ENCODE peak calls at places on chromosome 14, in five cellular contexts. One of them, this sample, is unnamed.
A peak's percentile ranks its signal among the peaks of the same experiment; 100 is the strongest.

GRCh38 chr14:100605706-100606686 is 18.8 kb upstream of the BEGAIN start:
- DNase-seq in transverse colon: no peak
- DNase-seq in HCT116: no peak
- DNase-seq in body of pancreas: peak; percentile 2
- DNase-seq in astrocyte of the spinal cord: no peak
- DNase-seq in this sample: no peak

GRCh38 chr14:24337824-24338175 is 2.0 kb downstream of the RIPK3 start:
- DNase-seq in transverse colon: no peak
- DNase-seq in HCT116: no peak
- DNase-seq in body of pancreas: no peak
- DNase-seq in astrocyte of the spinal cord: no peak
- DNase-seq in this sample: no peak

GRCh38 chr14:35292770-35293561 is 784 bp downstream of the PSMA6 start:
- DNase-seq in transverse colon: no peak
- DNase-seq in HCT116: no peak
- DNase-seq in body of pancreas: no peak
- DNase-seq in astrocyte of the spinal cord: peak; percentile 30
- DNase-seq in this sample: no peak

GRCh38 chr14:23209651-23210423 is 26.4 kb upstream of the SLC7A8 start:
- DNase-seq in transverse colon: no peak
- DNase-seq in HCT116: no peak
- DNase-seq in body of pancreas: no peak
- DNase-seq in astrocyte of the spinal cord: no peak
- DNase-seq in this sample: no peak

GRCh38 chr14:40796168-40796567 is 810.5 kb upstream of the LRFN5 start:
- DNase-seq in transverse colon: no peak
- DNase-seq in HCT116: no peak
- DNase-seq in body of pancreas: no peak
- DNase-seq in astrocyte of the spinal cord: no peak
- DNase-seq in this sample: no peak

GRCh38 chr14:22567437-22567836 is 21.6 kb downstream of the DAD1 start:
- DNase-seq in transverse colon: no peak
- DNase-seq in HCT116: no peak
- DNase-seq in body of pancreas: no peak
- DNase-seq in astrocyte of the spinal cord: no peak
- DNase-seq in this sample: no peak

GRCh38 chr14:99619873-99620834 is 16.1 kb upstream of the CCDC85C start:
- DNase-seq in transverse colon: no peak
- DNase-seq in HCT116: no peak
- DNase-seq in body of pancreas: no peak
- DNase-seq in astrocyte of the spinal cord: peak; percentile 32
- DNase-seq in this sample: no peak

GRCh38 chr14:99359906-99360305 is 87.9 kb upstream of the BCL11B start:
- DNase-seq in transverse colon: no peak
- DNase-seq in HCT116: no peak
- DNase-seq in body of pancreas: no peak
- DNase-seq in astrocyte of the spinal cord: no peak
- DNase-seq in this sample: no peak

GRCh38 chr14:64685364-64686130 is 18.7 kb upstream of the PLEKHG3 start:
- DNase-seq in transverse colon: no peak
- DNase-seq in HCT116: no peak
- DNase-seq in body of pancreas: no peak
- DNase-seq in astrocyte of the spinal cord: no peak
- DNase-seq in this sample: no peak

GRCh38 chr14:51682411-51682810 is 30.7 kb downstream of the FRMD6 start:
- DNase-seq in transverse colon: no peak
- DNase-seq in HCT116: no peak
- DNase-seq in body of pancreas: no peak
- DNase-seq in astrocyte of the spinal cord: no peak
- DNase-seq in this sample: no peak

GRCh38 chr14:101064718-101065117 is 161.2 kb upstream of the RTL1 start:
- DNase-seq in transverse colon: no peak
- DNase-seq in HCT116: no peak
- DNase-seq in body of pancreas: no peak
- DNase-seq in astrocyte of the spinal cord: no peak
- DNase-seq in this sample: no peak

GRCh38 chr14:89227490-89227834 is 189.6 kb downstream of the FOXN3 start:
- DNase-seq in transverse colon: no peak
- DNase-seq in HCT116: no peak
- DNase-seq in body of pancreas: no peak
- DNase-seq in astrocyte of the spinal cord: peak; percentile 47
- DNase-seq in this sample: no peak

GRCh38 chr14:101124860-101125259 is 221.3 kb upstream of the RTL1 start:
- DNase-seq in transverse colon: no peak
- DNase-seq in HCT116: no peak
- DNase-seq in body of pancreas: no peak
- DNase-seq in astrocyte of the spinal cord: no peak
- DNase-seq in this sample: no peak

GRCh38 chr14:101587403-101587998 is 26.2 kb downstream of the DIO3 start:
- DNase-seq in transverse colon: no peak
- DNase-seq in HCT116: no peak
- DNase-seq in body of pancreas: no peak
- DNase-seq in astrocyte of the spinal cord: no peak
- DNase-seq in this sample: peak; percentile 48

GRCh38 chr14:52033131-52033642 is 35.7 kb downstream of the NID2 start:
- DNase-seq in transverse colon: no peak
- DNase-seq in HCT116: no peak
- DNase-seq in body of pancreas: peak; percentile 25
- DNase-seq in astrocyte of the spinal cord: peak; percentile 62
- DNase-seq in this sample: no peak

GRCh38 chr14:86934196-86934595 is 1058.8 kb downstream of the GALC start:
- DNase-seq in transverse colon: no peak
- DNase-seq in HCT116: no peak
- DNase-seq in body of pancreas: no peak
- DNase-seq in astrocyte of the spinal cord: no peak
- DNase-seq in this sample: no peak

GRCh38 chr14:100530270-100531072 is 56.7 kb downstream of the BEGAIN start:
- DNase-seq in transverse colon: no peak
- DNase-seq in HCT116: no peak
- DNase-seq in body of pancreas: no peak
- DNase-seq in astrocyte of the spinal cord: no peak
- DNase-seq in this sample: no peak

GRCh38 chr14:85867450-85867849 is 337.5 kb downstream of the FLRT2 start:
- DNase-seq in transverse colon: no peak
- DNase-seq in HCT116: no peak
- DNase-seq in body of pancreas: no peak
- DNase-seq in astrocyte of the spinal cord: no peak
- DNase-seq in this sample: no peak

GRCh38 chr14:28361486-28361885 is 405.1 kb upstream of the FOXG1 start:
- DNase-seq in transverse colon: no peak
- DNase-seq in HCT116: no peak
- DNase-seq in body of pancreas: no peak
- DNase-seq in astrocyte of the spinal cord: no peak
- DNase-seq in this sample: no peak

GRCh38 chr14:45728448-45729225 is 475.6 kb upstream of the MIS18BP1 start:
- DNase-seq in transverse colon: no peak
- DNase-seq in HCT116: no peak
- DNase-seq in body of pancreas: no peak
- DNase-seq in astrocyte of the spinal cord: no peak
- DNase-seq in this sample: no peak

GRCh38 chr14:68458840-68459469 is 333.9 kb downstream of the ZFP36L1 start:
- DNase-seq in transverse colon: peak; percentile 49
- DNase-seq in HCT116: no peak
- DNase-seq in body of pancreas: peak; percentile 68
- DNase-seq in astrocyte of the spinal cord: peak; percentile 85
- DNase-seq in this sample: peak; percentile 99

GRCh38 chr14:24051162-24051788 is 534 bp upstream of the CARMIL3 start:
- DNase-seq in transverse colon: peak; percentile 52
- DNase-seq in HCT116: no peak
- DNase-seq in body of pancreas: no peak
- DNase-seq in astrocyte of the spinal cord: no peak
- DNase-seq in this sample: no peak

GRCh38 chr14:36057452-36058142 is 118.9 kb downstream of the PTCSC3 start:
- DNase-seq in transverse colon: no peak
- DNase-seq in HCT116: peak; percentile 16
- DNase-seq in body of pancreas: no peak
- DNase-seq in astrocyte of the spinal cord: peak; percentile 21
- DNase-seq in this sample: peak; percentile 58

GRCh38 chr14:87896393-87897380 is 96.3 kb downstream of the GALC start:
- DNase-seq in transverse colon: no peak
- DNase-seq in HCT116: peak; percentile 24
- DNase-seq in body of pancreas: no peak
- DNase-seq in astrocyte of the spinal cord: peak; percentile 64
- DNase-seq in this sample: peak; percentile 9

GRCh38 chr14:44833376-44833775 is 128.4 kb downstream of the KLHL28 start:
- DNase-seq in transverse colon: no peak
- DNase-seq in HCT116: peak; percentile 24
- DNase-seq in body of pancreas: no peak
- DNase-seq in astrocyte of the spinal cord: peak; percentile 8
- DNase-seq in this sample: no peak

GRCh38 chr14:51938137-51938536 is 51.2 kb upstream of the RTRAF start:
- DNase-seq in transverse colon: no peak
- DNase-seq in HCT116: no peak
- DNase-seq in body of pancreas: no peak
- DNase-seq in astrocyte of the spinal cord: no peak
- DNase-seq in this sample: no peak

GRCh38 chr14:64503184-64503433 is 529 bp downstream of the ZBTB25 start:
- DNase-seq in transverse colon: no peak
- DNase-seq in HCT116: no peak
- DNase-seq in body of pancreas: no peak
- DNase-seq in astrocyte of the spinal cord: peak; percentile 29
- DNase-seq in this sample: no peak

GRCh38 chr14:46540986-46541385 is 110.6 kb downstream of the RPL10L start:
- DNase-seq in transverse colon: no peak
- DNase-seq in HCT116: no peak
- DNase-seq in body of pancreas: no peak
- DNase-seq in astrocyte of the spinal cord: no peak
- DNase-seq in this sample: no peak

GRCh38 chr14:105317546-105317945 is 3.0 kb downstream of the PACS2 start:
- DNase-seq in transverse colon: no peak
- DNase-seq in HCT116: no peak
- DNase-seq in body of pancreas: no peak
- DNase-seq in astrocyte of the spinal cord: peak; percentile 33
- DNase-seq in this sample: no peak
- TF ChIP-seq CTCF in transverse colon: no peak
- TF ChIP-seq CTCF in HCT116: no peak
- TF ChIP-seq CTCF in body of pancreas: peak; percentile 11
- TF ChIP-seq CTCF in astrocyte of the spinal cord: no peak
- TF ChIP-seq CTCF in this sample: no peak

DNA sequence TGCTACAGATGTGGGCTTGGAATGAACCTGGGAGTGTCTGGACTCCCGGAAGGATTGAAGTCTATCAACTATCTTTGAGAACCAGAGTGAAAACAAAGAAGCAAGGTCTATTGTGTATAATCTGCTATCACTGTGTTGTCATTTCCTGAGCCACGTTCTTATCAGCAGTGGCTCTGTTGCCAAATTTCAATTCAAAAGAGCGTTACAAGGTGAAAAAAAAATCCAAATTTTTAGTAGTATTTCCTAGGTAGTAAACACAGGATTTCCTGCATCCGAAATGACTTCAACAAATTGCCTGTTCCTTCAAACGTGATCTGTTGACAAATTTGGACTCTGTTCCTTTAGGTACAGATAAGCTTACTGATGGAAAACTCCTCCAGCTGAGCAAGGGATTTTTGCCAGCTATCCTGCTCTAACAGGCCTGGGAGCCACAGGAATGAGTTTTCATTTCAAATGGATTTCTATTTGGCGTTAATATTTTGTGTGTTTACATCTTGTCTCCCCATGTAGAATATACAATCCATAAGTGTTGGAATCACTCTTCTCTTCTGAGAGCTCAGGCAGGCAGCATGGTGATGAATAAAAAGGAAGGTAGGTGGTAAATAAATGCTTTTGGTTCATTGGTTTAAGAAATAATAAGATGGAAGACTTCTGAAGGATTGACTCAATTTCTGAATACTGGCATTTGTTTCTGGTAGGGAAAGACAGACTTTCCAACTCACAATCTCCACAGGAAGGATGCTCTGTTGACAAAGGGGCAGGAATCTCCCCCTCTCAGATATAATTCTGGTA is 58.5 kb downstream of the GPR135 start:
- DNase-seq in transverse colon: no peak
- DNase-seq in HCT116: no peak
- DNase-seq in body of pancreas: no peak
- DNase-seq in astrocyte of the spinal cord: peak; percentile 51
- DNase-seq in this sample: no peak
- H3K4me3 ChIP-seq in transverse colon: no peak overlapping the region
- H3K4me3 ChIP-seq in HCT116: no peak overlapping the region
- H3K4me3 ChIP-seq in body of pancreas: no peak overlapping the region
- H3K4me3 ChIP-seq in astrocyte of the spinal cord: no peak overlapping the region
- H3K4me3 ChIP-seq in this sample: no peak overlapping the region

GRCh38 chr14:75427482-75428229 is at the start of gene JDP2:
- DNase-seq in transverse colon: peak; percentile 94
- DNase-seq in HCT116: peak; percentile 22
- DNase-seq in body of pancreas: peak; percentile 92
- DNase-seq in astrocyte of the spinal cord: peak; percentile 79
- DNase-seq in this sample: no peak
- TF ChIP-seq CTCF in transverse colon: peak; percentile 29
- TF ChIP-seq CTCF in HCT116: no peak
- TF ChIP-seq CTCF in body of pancreas: peak; percentile 31
- TF ChIP-seq CTCF in astrocyte of the spinal cord: no peak
- TF ChIP-seq CTCF in this sample: no peak

GRCh38 chr14:21535545-21536394 is 9.6 kb upstream of the SALL2 start:
- DNase-seq in transverse colon: no peak
- DNase-seq in HCT116: no peak
- DNase-seq in body of pancreas: no peak
- DNase-seq in astrocyte of the spinal cord: no peak
- DNase-seq in this sample: no peak

GRCh38 chr14:21536395-21537087 is 10.4 kb upstream of the SALL2 start:
- DNase-seq in transverse colon: no peak
- DNase-seq in HCT116: no peak
- DNase-seq in body of pancreas: no peak
- DNase-seq in astrocyte of the spinal cord: no peak
- DNase-seq in this sample: no peak

GRCh38 chr14:21537088-21537424 is 10.9 kb upstream of the SALL2 start:
- DNase-seq in transverse colon: no peak
- DNase-seq in HCT116: no peak
- DNase-seq in body of pancreas: no peak
- DNase-seq in astrocyte of the spinal cord: no peak
- DNase-seq in this sample: no peak

GRCh38 chr14:21541413-21542074 is 15.4 kb upstream of the SALL2 start:
- DNase-seq in transverse colon: no peak
- DNase-seq in HCT116: no peak
- DNase-seq in body of pancreas: no peak
- DNase-seq in astrocyte of the spinal cord: no peak
- DNase-seq in this sample: no peak

DNA sequence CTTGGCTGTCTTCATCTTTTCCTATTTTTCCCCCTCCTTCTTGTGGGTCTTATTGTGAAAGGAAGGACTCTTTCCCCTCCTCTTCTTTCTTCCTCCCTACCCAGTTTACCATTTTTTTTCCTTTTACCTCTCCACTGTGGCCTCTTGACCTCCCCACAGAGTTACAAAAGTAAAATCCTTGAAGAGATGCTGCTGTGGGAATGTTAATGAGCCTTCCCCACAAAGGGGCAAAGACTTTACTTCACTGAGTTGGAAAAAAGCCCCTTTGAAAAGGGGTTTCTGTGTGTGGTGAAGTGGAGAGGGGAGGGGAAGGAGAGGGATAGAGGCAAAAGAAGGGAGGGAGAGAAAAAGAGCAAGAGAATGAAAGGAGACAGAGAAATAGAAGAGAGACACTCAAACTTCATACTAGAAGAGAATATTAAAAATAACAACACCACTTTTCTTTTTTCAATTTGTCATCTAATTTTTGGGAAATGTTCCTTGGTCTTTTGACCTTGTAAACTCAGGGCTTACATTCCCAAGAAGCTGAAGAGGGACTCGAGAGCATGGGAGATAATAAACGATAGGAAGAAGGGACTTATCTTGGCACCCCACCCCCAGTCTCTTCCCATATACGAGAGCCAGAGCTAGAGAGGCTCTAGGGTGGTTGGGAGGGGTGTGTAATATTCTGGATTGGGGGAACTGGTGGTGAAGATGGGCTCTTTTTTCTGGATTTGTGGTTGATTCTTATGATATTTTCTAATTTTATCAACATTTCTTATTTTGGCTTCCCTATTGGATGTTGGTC is 13.2 kb upstream of the SALL2 start:
- DNase-seq in transverse colon: no peak
- DNase-seq in HCT116: no peak
- DNase-seq in body of pancreas: no peak
- DNase-seq in astrocyte of the spinal cord: no peak
- DNase-seq in this sample: no peak
- H3K4me3 ChIP-seq in transverse colon: no peak overlapping the region
- H3K4me3 ChIP-seq in HCT116: no peak overlapping the region
- H3K4me3 ChIP-seq in body of pancreas: no peak overlapping the region
- H3K4me3 ChIP-seq in astrocyte of the spinal cord: no peak overlapping the region
- H3K4me3 ChIP-seq in this sample: no peak overlapping the region

This sample was measured in retinal pigment epithelial cell.